ENCODE peak calls at places on chromosomes 5 and 9, in six cellular contexts. One of them, this sample, is unnamed.

GRCh38 chr5:4762316-4762715 is 377.8 kb upstream of the ADAMTS16 start:
- DNase-seq in AG10803: no peak
- DNase-seq in DMS79 treated with DMSO at 0.1 percent for 48 hours: no peak
- DNase-seq in CD8-positive, alpha-beta T cell: no peak
- DNase-seq in activated CD8-positive, alpha-beta memory T cell treated with anti-CD3 and anti-CD28 coated beads, Interleukin-2, amount 50 U/mL, for 48 hours: no peak
- DNase-seq in CD8-positive, alpha-beta memory T cell: no peak
- DNase-seq in this sample: no peak

GRCh38 chr9:133655701-133656100 is 19.5 kb downstream of the DBH start:
- DNase-seq in AG10803: no peak
- DNase-seq in DMS79 treated with DMSO at 0.1 percent for 48 hours: no peak
- DNase-seq in CD8-positive, alpha-beta T cell: no peak
- DNase-seq in activated CD8-positive, alpha-beta memory T cell treated with anti-CD3 and anti-CD28 coated beads, Interleukin-2, amount 50 U/mL, for 48 hours: no peak
- DNase-seq in CD8-positive, alpha-beta memory T cell: no peak
- DNase-seq in this sample: no peak

GRCh38 chr5:96066386-96066719 is 104.7 kb upstream of the ELL2 start:
- DNase-seq in AG10803: no peak
- DNase-seq in DMS79 treated with DMSO at 0.1 percent for 48 hours: no peak
- DNase-seq in CD8-positive, alpha-beta T cell: no peak
- DNase-seq in activated CD8-positive, alpha-beta memory T cell treated with anti-CD3 and anti-CD28 coated beads, Interleukin-2, amount 50 U/mL, for 48 hours: no peak
- DNase-seq in CD8-positive, alpha-beta memory T cell: no peak
- DNase-seq in this sample: no peak

GRCh38 chr9:108983885-108984284 is 29.4 kb downstream of the CTNNAL1 start:
- DNase-seq in AG10803: no peak
- DNase-seq in DMS79 treated with DMSO at 0.1 percent for 48 hours: no peak
- DNase-seq in CD8-positive, alpha-beta T cell: no peak
- DNase-seq in activated CD8-positive, alpha-beta memory T cell treated with anti-CD3 and anti-CD28 coated beads, Interleukin-2, amount 50 U/mL, for 48 hours: no peak
- DNase-seq in CD8-positive, alpha-beta memory T cell: no peak
- DNase-seq in this sample: no peak

GRCh38 chr9:129383005-129383414 is 204.9 kb upstream of the IER5L start:
- DNase-seq in AG10803: no peak
- DNase-seq in DMS79 treated with DMSO at 0.1 percent for 48 hours: peak; percentile 93
- DNase-seq in CD8-positive, alpha-beta T cell: peak; percentile 17
- DNase-seq in activated CD8-positive, alpha-beta memory T cell treated with anti-CD3 and anti-CD28 coated beads, Interleukin-2, amount 50 U/mL, for 48 hours: no peak
- DNase-seq in CD8-positive, alpha-beta memory T cell: no peak
- DNase-seq in this sample: no peak

GRCh38 chr5:67166460-67166871 is 30.1 kb downstream of the CD180 start:
- DNase-seq in AG10803: no peak
- DNase-seq in DMS79 treated with DMSO at 0.1 percent for 48 hours: no peak
- DNase-seq in CD8-positive, alpha-beta T cell: peak; percentile 75
- DNase-seq in activated CD8-positive, alpha-beta memory T cell treated with anti-CD3 and anti-CD28 coated beads, Interleukin-2, amount 50 U/mL, for 48 hours: peak; percentile 84
- DNase-seq in CD8-positive, alpha-beta memory T cell: peak; percentile 50
- DNase-seq in this sample: peak; percentile 53

GRCh38 chr5:59416441-59416840 is 477.1 kb downstream of the PDE4D start:
- DNase-seq in AG10803: peak; percentile 6
- DNase-seq in DMS79 treated with DMSO at 0.1 percent for 48 hours: no peak
- DNase-seq in CD8-positive, alpha-beta T cell: no peak
- DNase-seq in activated CD8-positive, alpha-beta memory T cell treated with anti-CD3 and anti-CD28 coated beads, Interleukin-2, amount 50 U/mL, for 48 hours: no peak
- DNase-seq in CD8-positive, alpha-beta memory T cell: no peak
- DNase-seq in this sample: no peak

GRCh38 chr9:122206118-122207046 is 22.4 kb downstream of the LHX6 start:
- DNase-seq in AG10803: peak; percentile 85
- DNase-seq in DMS79 treated with DMSO at 0.1 percent for 48 hours: no peak
- DNase-seq in CD8-positive, alpha-beta T cell: no peak
- DNase-seq in activated CD8-positive, alpha-beta memory T cell treated with anti-CD3 and anti-CD28 coated beads, Interleukin-2, amount 50 U/mL, for 48 hours: no peak
- DNase-seq in CD8-positive, alpha-beta memory T cell: no peak
- DNase-seq in this sample: no peak

GRCh38 chr5:172453206-172453985 is 929 bp downstream of the SH3PXD2B start:
- DNase-seq in AG10803: peak; percentile 64
- DNase-seq in DMS79 treated with DMSO at 0.1 percent for 48 hours: no peak
- DNase-seq in CD8-positive, alpha-beta T cell: no peak
- DNase-seq in activated CD8-positive, alpha-beta memory T cell treated with anti-CD3 and anti-CD28 coated beads, Interleukin-2, amount 50 U/mL, for 48 hours: no peak
- DNase-seq in CD8-positive, alpha-beta memory T cell: no peak
- DNase-seq in this sample: no peak

GRCh38 chr5:129670944-129671343 is 77.0 kb upstream of the MINAR2 start:
- DNase-seq in AG10803: peak; percentile 0
- DNase-seq in DMS79 treated with DMSO at 0.1 percent for 48 hours: no peak
- DNase-seq in CD8-positive, alpha-beta T cell: no peak
- DNase-seq in activated CD8-positive, alpha-beta memory T cell treated with anti-CD3 and anti-CD28 coated beads, Interleukin-2, amount 50 U/mL, for 48 hours: no peak
- DNase-seq in CD8-positive, alpha-beta memory T cell: no peak
- DNase-seq in this sample: no peak

GRCh38 chr5:173598686-173599085 is 17.8 kb downstream of the BOD1 start:
- DNase-seq in AG10803: no peak
- DNase-seq in DMS79 treated with DMSO at 0.1 percent for 48 hours: no peak
- DNase-seq in CD8-positive, alpha-beta T cell: no peak
- DNase-seq in activated CD8-positive, alpha-beta memory T cell treated with anti-CD3 and anti-CD28 coated beads, Interleukin-2, amount 50 U/mL, for 48 hours: no peak
- DNase-seq in CD8-positive, alpha-beta memory T cell: no peak
- DNase-seq in this sample: no peak

GRCh38 chr9:131046581-131047202 is 37.7 kb downstream of the LAMC3 start:
- DNase-seq in AG10803: peak; percentile 49
- DNase-seq in DMS79 treated with DMSO at 0.1 percent for 48 hours: peak; percentile 60
- DNase-seq in CD8-positive, alpha-beta T cell: peak; percentile 71
- DNase-seq in activated CD8-positive, alpha-beta memory T cell treated with anti-CD3 and anti-CD28 coated beads, Interleukin-2, amount 50 U/mL, for 48 hours: peak; percentile 90
- DNase-seq in CD8-positive, alpha-beta memory T cell: peak; percentile 53
- DNase-seq in this sample: peak; percentile 79

GRCh38 chr5:93573627-93573974 is 7.4 kb downstream of the NR2F1-AS1 start:
- DNase-seq in AG10803: no peak
- DNase-seq in DMS79 treated with DMSO at 0.1 percent for 48 hours: no peak
- DNase-seq in CD8-positive, alpha-beta T cell: no peak
- DNase-seq in activated CD8-positive, alpha-beta memory T cell treated with anti-CD3 and anti-CD28 coated beads, Interleukin-2, amount 50 U/mL, for 48 hours: no peak
- DNase-seq in CD8-positive, alpha-beta memory T cell: no peak
- DNase-seq in this sample: no peak

GRCh38 chr5:78561261-78561660 is 87.3 kb downstream of the LHFPL2 start:
- DNase-seq in AG10803: no peak
- DNase-seq in DMS79 treated with DMSO at 0.1 percent for 48 hours: no peak
- DNase-seq in CD8-positive, alpha-beta T cell: no peak
- DNase-seq in activated CD8-positive, alpha-beta memory T cell treated with anti-CD3 and anti-CD28 coated beads, Interleukin-2, amount 50 U/mL, for 48 hours: no peak
- DNase-seq in CD8-positive, alpha-beta memory T cell: no peak
- DNase-seq in this sample: no peak

GRCh38 chr5:125554355-125554754 is 807.9 kb upstream of the ZNF608 start:
- DNase-seq in AG10803: no peak
- DNase-seq in DMS79 treated with DMSO at 0.1 percent for 48 hours: no peak
- DNase-seq in CD8-positive, alpha-beta T cell: no peak
- DNase-seq in activated CD8-positive, alpha-beta memory T cell treated with anti-CD3 and anti-CD28 coated beads, Interleukin-2, amount 50 U/mL, for 48 hours: no peak
- DNase-seq in CD8-positive, alpha-beta memory T cell: no peak
- DNase-seq in this sample: no peak

GRCh38 chr9:100587375-100587774 is 9.5 kb downstream of the CAVIN4 start:
- DNase-seq in AG10803: no peak
- DNase-seq in DMS79 treated with DMSO at 0.1 percent for 48 hours: no peak
- DNase-seq in CD8-positive, alpha-beta T cell: no peak
- DNase-seq in activated CD8-positive, alpha-beta memory T cell treated with anti-CD3 and anti-CD28 coated beads, Interleukin-2, amount 50 U/mL, for 48 hours: no peak
- DNase-seq in CD8-positive, alpha-beta memory T cell: no peak
- DNase-seq in this sample: no peak

GRCh38 chr5:123795688-123796087 is 283.7 kb downstream of the CSNK1G3 start:
- DNase-seq in AG10803: no peak
- DNase-seq in DMS79 treated with DMSO at 0.1 percent for 48 hours: no peak
- DNase-seq in CD8-positive, alpha-beta T cell: no peak
- DNase-seq in activated CD8-positive, alpha-beta memory T cell treated with anti-CD3 and anti-CD28 coated beads, Interleukin-2, amount 50 U/mL, for 48 hours: no peak
- DNase-seq in CD8-positive, alpha-beta memory T cell: no peak
- DNase-seq in this sample: no peak

GRCh38 chr5:181223729-181224389 is 778 bp downstream of the TRIM41 start:
- DNase-seq in AG10803: no peak
- DNase-seq in DMS79 treated with DMSO at 0.1 percent for 48 hours: no peak
- DNase-seq in CD8-positive, alpha-beta T cell: peak; percentile 55
- DNase-seq in activated CD8-positive, alpha-beta memory T cell treated with anti-CD3 and anti-CD28 coated beads, Interleukin-2, amount 50 U/mL, for 48 hours: peak; percentile 73
- DNase-seq in CD8-positive, alpha-beta memory T cell: no peak
- DNase-seq in this sample: no peak

GRCh38 chr5:57186194-57186593 is 12.3 kb downstream of the GPBP1 start:
- DNase-seq in AG10803: no peak
- DNase-seq in DMS79 treated with DMSO at 0.1 percent for 48 hours: no peak
- DNase-seq in CD8-positive, alpha-beta T cell: no peak
- DNase-seq in activated CD8-positive, alpha-beta memory T cell treated with anti-CD3 and anti-CD28 coated beads, Interleukin-2, amount 50 U/mL, for 48 hours: no peak
- DNase-seq in CD8-positive, alpha-beta memory T cell: no peak
- DNase-seq in this sample: no peak

GRCh38 chr9:137455361-137455991 is 3.7 kb downstream of the NSMF start:
- DNase-seq in AG10803: no peak
- DNase-seq in DMS79 treated with DMSO at 0.1 percent for 48 hours: no peak
- DNase-seq in CD8-positive, alpha-beta T cell: no peak
- DNase-seq in activated CD8-positive, alpha-beta memory T cell treated with anti-CD3 and anti-CD28 coated beads, Interleukin-2, amount 50 U/mL, for 48 hours: no peak
- DNase-seq in CD8-positive, alpha-beta memory T cell: no peak
- DNase-seq in this sample: no peak

GRCh38 chr9:76652894-76653293 is 111.3 kb upstream of the PCA3 start:
- DNase-seq in AG10803: peak; percentile 17
- DNase-seq in DMS79 treated with DMSO at 0.1 percent for 48 hours: no peak
- DNase-seq in CD8-positive, alpha-beta T cell: no peak
- DNase-seq in activated CD8-positive, alpha-beta memory T cell treated with anti-CD3 and anti-CD28 coated beads, Interleukin-2, amount 50 U/mL, for 48 hours: no peak
- DNase-seq in CD8-positive, alpha-beta memory T cell: no peak
- DNase-seq in this sample: no peak

GRCh38 chr9:112076814-112077213 is 98.3 kb downstream of the SUSD1 start:
- DNase-seq in AG10803: no peak
- DNase-seq in DMS79 treated with DMSO at 0.1 percent for 48 hours: no peak
- DNase-seq in CD8-positive, alpha-beta T cell: no peak
- DNase-seq in activated CD8-positive, alpha-beta memory T cell treated with anti-CD3 and anti-CD28 coated beads, Interleukin-2, amount 50 U/mL, for 48 hours: no peak
- DNase-seq in CD8-positive, alpha-beta memory T cell: no peak
- DNase-seq in this sample: peak; percentile 18

GRCh38 chr5:150762216-150762615 is 3.4 kb upstream of the DCTN4 start:
- DNase-seq in AG10803: no peak
- DNase-seq in DMS79 treated with DMSO at 0.1 percent for 48 hours: no peak
- DNase-seq in CD8-positive, alpha-beta T cell: no peak
- DNase-seq in activated CD8-positive, alpha-beta memory T cell treated with anti-CD3 and anti-CD28 coated beads, Interleukin-2, amount 50 U/mL, for 48 hours: no peak
- DNase-seq in CD8-positive, alpha-beta memory T cell: no peak
- DNase-seq in this sample: no peak

GRCh38 chr9:14215614-14216013 is 98.3 kb downstream of the NFIB start:
- DNase-seq in AG10803: no peak
- DNase-seq in DMS79 treated with DMSO at 0.1 percent for 48 hours: no peak
- DNase-seq in CD8-positive, alpha-beta T cell: no peak
- DNase-seq in activated CD8-positive, alpha-beta memory T cell treated with anti-CD3 and anti-CD28 coated beads, Interleukin-2, amount 50 U/mL, for 48 hours: no peak
- DNase-seq in CD8-positive, alpha-beta memory T cell: no peak
- DNase-seq in this sample: no peak

GRCh38 chr9:121818841-121819430 is 167.5 kb downstream of the DAB2IP start:
- DNase-seq in AG10803: no peak
- DNase-seq in DMS79 treated with DMSO at 0.1 percent for 48 hours: no peak
- DNase-seq in CD8-positive, alpha-beta T cell: no peak
- DNase-seq in activated CD8-positive, alpha-beta memory T cell treated with anti-CD3 and anti-CD28 coated beads, Interleukin-2, amount 50 U/mL, for 48 hours: no peak
- DNase-seq in CD8-positive, alpha-beta memory T cell: no peak
- DNase-seq in this sample: no peak

This sample was measured in T-helper 1 cell.